ENCODE peak calls at places on chromosomes 13 and 19, in six cellular contexts. U is cardiac muscle cell, Y is breast epithelium, T is fibroblast of lung, B is neuronal stem cell, N is OCI-LY7. R is an unnamed sample.
A peak's percentile ranks its signal among the peaks of the same experiment; 100 is the strongest.

GRCh38 chr13:20193924-20194631 is 1.3 kb upstream of the GJB2 start:
- DNase-seq in U (no peak), T (no peak), Y (no peak), B (no peak), N (no peak), R (no peak)

GRCh38 chr19:2723747-2724146 is 2.6 kb upstream of the DIRAS1 start:
- DNase-seq in N (no peak), U (no peak), Y (no peak), T (no peak), B (no peak), R (no peak)

GRCh38 chr13:101090287-101090686 is 326.0 kb downstream of the NALCN start:
- DNase-seq in Y (no peak), T (no peak), B (no peak), U (no peak), N (no peak), R (no peak)

GRCh38 chr13:88124142-88124541 is 453.0 kb downstream of the SLITRK5 start:
- DNase-seq in Y (no peak), T (no peak), U (no peak), N (no peak), B (no peak), R (no peak)

GRCh38 chr19:1862424-1863307 is 713 bp downstream of the KLF16 start:
- DNase-seq in B (no peak), T (no peak), U (no peak), N (peak; percentile 58), Y (no peak), R (no peak)

GRCh38 chr13:79937311-79938243 is 403.3 kb downstream of the SPRY2 start:
- DNase-seq in U (no peak), B (no peak), Y (no peak), T (no peak), N (no peak), R (no peak)

GRCh38 chr19:18397242-18398202 is at the start of gene LRRC25:
- DNase-seq in N (peak; percentile 77), Y (no peak), T (no peak), U (no peak), B (peak; percentile 57), R (no peak)

GRCh38 chr19:42290136-42290522 is 11.8 kb upstream of the PRR19 start:
- DNase-seq in U (no peak), Y (no peak), T (no peak), B (no peak), N (no peak), R (no peak)

GRCh38 chr19:2646866-2647535 is 55.5 kb downstream of the GNG7 start:
- DNase-seq in U (no peak), B (no peak), Y (no peak), N (no peak), T (no peak), R (no peak)

GRCh38 chr13:60043262-60043661 is 120.5 kb downstream of the DIAPH3 start:
- DNase-seq in U (peak; percentile 18), Y (no peak), T (no peak), N (no peak), B (no peak), R (no peak)

GRCh38 chr13:76980075-76980718 is 11.7 kb upstream of the CLN5 start:
- DNase-seq in B (peak; percentile 73), Y (peak; percentile 44), N (peak; percentile 51), T (peak; percentile 28), U (peak; percentile 64), R (peak; percentile 79)

GRCh38 chr13:20991741-20992520 is 69.5 kb downstream of the LATS2 start:
- DNase-seq in B (no peak), T (no peak), U (no peak), N (no peak), Y (no peak), R (no peak)

GRCh38 chr19:48283908-48284307 is 14.0 kb downstream of the ZNF114 start:
- DNase-seq in B (no peak), Y (no peak), N (no peak), T (peak; percentile 95), U (peak; percentile 87), R (no peak)

GRCh38 chr13:29566206-29566605 is 29.3 kb downstream of the SLC7A1 start:
- DNase-seq in N (no peak), B (no peak), U (no peak), Y (no peak), T (no peak), R (no peak)

GRCh38 chr19:37389234-37389633 is 18.3 kb downstream of the ZNF527 start:
- DNase-seq in N (no peak), Y (no peak), B (no peak), T (no peak), U (no peak), R (no peak)

GRCh38 chr13:99971576-99972189 is at the start of gene ZIC5:
- DNase-seq in T (no peak), Y (no peak), U (no peak), B (peak; percentile 89), N (no peak), R (no peak)

GRCh38 chr13:62360609-62361008 is 945.0 kb upstream of the PCDH20 start:
- DNase-seq in U (no peak), B (no peak), N (no peak), T (no peak), Y (no peak), R (no peak)

GRCh38 chr19:18762125-18763023 is 28.7 kb downstream of the COMP start:
- DNase-seq in N (no peak), U (peak; percentile 79), T (peak; percentile 72), B (no peak), Y (peak; percentile 95), R (peak; percentile 68)

GRCh38 chr13:23985060-23985459 is 87.8 kb upstream of the C1QTNF9B start:
- DNase-seq in B (no peak), T (no peak), N (no peak), Y (no peak), U (no peak), R (no peak)

GRCh38 chr19:42423462-42424344 is 3.5 kb downstream of the LIPE start:
- DNase-seq in B (peak; percentile 93), N (peak; percentile 97), U (peak; percentile 97), Y (peak; percentile 85), T (peak; percentile 90), R (peak; percentile 69)

GRCh38 chr19:40191836-40192646 is 815 bp downstream of the MAP3K10 start:
- DNase-seq in U (peak; percentile 36), Y (no peak), T (peak; percentile 25), N (peak; percentile 53), B (peak; percentile 61), R (peak; percentile 35)

GRCh38 chr13:31835932-31836331 is 96.6 kb downstream of the RXFP2 start:
- DNase-seq in U (peak; percentile 29), T (peak; percentile 44), N (no peak), Y (no peak), B (no peak), R (no peak)
- H3K4me1 ChIP-seq in U (no peaks in the 10 kb centered on the region), T (no peaks in the 10 kb centered on the region), N (no peaks in the 10 kb centered on the region), Y (no peaks in the 10 kb centered on the region), B (no peaks in the 10 kb centered on the region), R (no peaks in the 10 kb centered on the region)

GRCh38 chr13:37925878-37926473 is 56.4 kb upstream of the TRPC4 start:
- DNase-seq in U (no peak), N (no peak), T (no peak), Y (no peak), B (no peak), R (peak; percentile 23)
- H3K4me1 ChIP-seq in U (peaks cover 11% of the 10 kb centered on the region), N (peaks cover 9% of the 10 kb centered on the region), T (no peaks in the 10 kb centered on the region), Y (no peaks in the 10 kb centered on the region), B (no peaks in the 10 kb centered on the region), R (peaks cover 3% of the 10 kb centered on the region)

DNA sequence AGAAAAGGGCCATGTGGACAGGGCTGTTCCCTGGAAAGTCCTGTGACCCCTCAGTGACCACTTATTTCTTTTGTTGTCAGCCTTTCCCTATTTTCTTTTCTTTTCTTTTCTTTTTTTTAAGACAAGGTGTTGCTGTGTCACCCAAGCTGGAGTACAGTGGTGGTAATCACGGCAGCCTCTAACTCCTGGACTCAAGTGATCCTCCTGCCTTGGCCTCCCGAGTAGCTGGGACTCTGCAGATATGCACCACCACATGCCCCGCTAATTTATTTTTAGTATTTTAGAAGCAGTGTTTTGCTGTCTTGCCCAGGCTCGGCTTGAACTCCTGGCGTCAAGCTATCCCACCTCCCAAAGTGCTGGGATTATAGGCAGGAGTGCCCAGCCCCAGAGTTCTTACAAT is 1.1 kb upstream of the GPI start:
- DNase-seq in T (no peak), Y (no peak), B (no peak), U (no peak), N (no peak), R (no peak)
- H3K4me1 ChIP-seq in T (peaks cover 11% of the 10 kb centered on the region), Y (no peaks in the 10 kb centered on the region), B (peaks cover 4% of the 10 kb centered on the region), U (peaks cover 23% of the 10 kb centered on the region), N (peaks cover 24% of the 10 kb centered on the region), R (no peaks in the 10 kb centered on the region)

GRCh38 chr13:75769141-75769905 is 133.2 kb downstream of the LMO7 start:
- DNase-seq in T (no peak), N (no peak), B (no peak), U (no peak), Y (no peak), R (no peak)
- H3K4me1 ChIP-seq in T (peaks cover 16% of the 10 kb centered on the region), N (no peaks in the 10 kb centered on the region), B (no peaks in the 10 kb centered on the region), U (peaks cover 10% of the 10 kb centered on the region), Y (no peaks in the 10 kb centered on the region), R (no peaks in the 10 kb centered on the region)

DNA sequence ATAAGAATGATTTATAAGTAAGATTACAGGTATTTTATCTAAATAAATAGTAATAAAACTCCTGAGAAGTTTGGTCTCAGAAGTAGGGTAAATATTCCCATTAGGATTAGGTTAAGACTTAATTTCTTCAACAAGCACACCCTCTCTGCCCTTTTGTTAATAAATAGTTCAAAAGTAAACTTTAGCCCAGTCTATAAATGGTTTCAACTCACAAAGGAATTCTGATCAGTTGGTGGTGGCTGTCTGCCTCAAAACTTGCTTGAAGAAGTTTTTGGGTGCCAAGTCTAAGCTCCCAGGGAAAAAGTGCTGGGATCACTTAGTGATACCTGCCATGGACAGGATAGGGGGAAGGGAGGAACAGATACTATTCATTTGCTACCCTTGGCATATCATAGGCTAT is 22.9 kb downstream of the MBNL2 start:
- DNase-seq in N (no peak), U (no peak), Y (no peak), T (no peak), B (no peak), R (no peak)
- H3K4me1 ChIP-seq in N (no peaks in the 10 kb centered on the region), U (peaks cover 13% of the 10 kb centered on the region), Y (peaks cover 17% of the 10 kb centered on the region), T (peaks cover 14% of the 10 kb centered on the region), B (peaks cover 4% of the 10 kb centered on the region), R (no peaks in the 10 kb centered on the region)

DNA sequence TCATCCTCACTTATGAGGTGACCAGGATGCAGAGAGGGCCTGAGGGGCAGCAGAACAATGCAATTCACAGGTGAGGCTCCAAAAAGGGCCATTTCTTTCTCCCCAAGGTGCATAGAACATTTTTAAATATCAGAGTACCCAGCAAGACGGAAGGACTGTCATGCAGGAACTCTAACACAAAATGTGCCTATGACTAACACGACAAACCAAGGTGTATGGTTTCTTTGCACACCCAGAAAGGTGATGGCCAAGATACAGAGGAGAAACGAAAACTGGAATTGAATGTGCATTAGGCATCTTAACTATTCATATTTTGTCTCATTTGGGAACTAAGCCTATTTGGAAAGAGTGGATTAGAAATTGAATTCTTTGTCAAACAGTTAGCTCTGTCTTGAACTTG is 29.9 kb downstream of the SHISA2 start:
- DNase-seq in Y (no peak), T (no peak), U (no peak), N (no peak), B (no peak), R (no peak)
- H3K4me1 ChIP-seq in Y (no peaks in the 10 kb centered on the region), T (no peaks in the 10 kb centered on the region), U (peaks cover 62% of the 10 kb centered on the region), N (no peaks in the 10 kb centered on the region), B (no peaks in the 10 kb centered on the region), R (no peaks in the 10 kb centered on the region)

DNA sequence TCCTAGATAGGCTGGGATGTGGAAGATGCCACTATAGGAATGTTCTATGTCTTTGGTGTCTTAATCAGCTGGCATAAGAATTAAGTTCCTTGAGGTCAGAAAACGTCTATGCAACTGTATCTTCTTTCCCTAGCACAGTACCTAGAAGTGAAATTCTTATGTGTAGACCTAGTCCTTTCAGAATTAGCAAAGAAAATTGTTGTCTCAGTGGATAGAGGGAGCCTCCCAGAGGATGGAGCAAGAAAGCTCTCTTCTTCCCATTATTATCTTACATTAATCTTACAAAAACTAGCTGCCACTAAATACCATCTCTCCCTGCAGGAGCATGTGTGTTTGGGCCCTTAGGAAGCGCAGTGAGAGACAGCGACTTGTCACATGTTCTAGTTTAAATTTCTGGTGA is 11.6 kb downstream of the CLDN10 start:
- DNase-seq in N (no peak), B (no peak), U (peak; percentile 47), Y (no peak), T (no peak), R (no peak)
- H3K4me1 ChIP-seq in N (no peaks in the 10 kb centered on the region), B (no peaks in the 10 kb centered on the region), U (no peaks in the 10 kb centered on the region), Y (no peaks in the 10 kb centered on the region), T (no peaks in the 10 kb centered on the region), R (no peaks in the 10 kb centered on the region)

R was measured in uterus.